ENCODE peak calls at places on chromosome 17, in four cellular contexts. One of them, this sample, is unnamed.

GRCh38 chr17:62712011-62712615 is 84.6 kb downstream of the MRC2 start:
- DNase-seq in stimulated activated CD4-positive, alpha-beta T cell treated with anti-CD3 and anti-CD28 coated beads, Interleukin-4, amount 100 ng/mL, for 4 hours: no peak
- DNase-seq in activated CD4-positive, CD25-positive, alpha-beta regulatory T cell: no peak
- DNase-seq in NCI-H1048: no peak
- DNase-seq in this sample: no peak

GRCh38 chr17:32772453-32773025 is 104.4 kb downstream of the MYO1D start:
- DNase-seq in stimulated activated CD4-positive, alpha-beta T cell treated with anti-CD3 and anti-CD28 coated beads, Interleukin-4, amount 100 ng/mL, for 4 hours: no peak
- DNase-seq in activated CD4-positive, CD25-positive, alpha-beta regulatory T cell: no peak
- DNase-seq in NCI-H1048: no peak
- DNase-seq in this sample: no peak

GRCh38 chr17:61631800-61632199 is 40.8 kb upstream of the NACA2 start:
- DNase-seq in stimulated activated CD4-positive, alpha-beta T cell treated with anti-CD3 and anti-CD28 coated beads, Interleukin-4, amount 100 ng/mL, for 4 hours: no peak
- DNase-seq in activated CD4-positive, CD25-positive, alpha-beta regulatory T cell: no peak
- DNase-seq in NCI-H1048: no peak
- DNase-seq in this sample: no peak

GRCh38 chr17:71208111-71208704 is 912.6 kb upstream of the SOX9 start:
- DNase-seq in stimulated activated CD4-positive, alpha-beta T cell treated with anti-CD3 and anti-CD28 coated beads, Interleukin-4, amount 100 ng/mL, for 4 hours: no peak
- DNase-seq in activated CD4-positive, CD25-positive, alpha-beta regulatory T cell: no peak
- DNase-seq in NCI-H1048: no peak
- DNase-seq in this sample: no peak

GRCh38 chr17:79509008-79509407 is 101.8 kb downstream of the RBFOX3 start:
- DNase-seq in stimulated activated CD4-positive, alpha-beta T cell treated with anti-CD3 and anti-CD28 coated beads, Interleukin-4, amount 100 ng/mL, for 4 hours: no peak
- DNase-seq in activated CD4-positive, CD25-positive, alpha-beta regulatory T cell: no peak
- DNase-seq in NCI-H1048: no peak
- DNase-seq in this sample: no peak

GRCh38 chr17:63024716-63025115 is 58.7 kb downstream of the TANC2 start:
- DNase-seq in stimulated activated CD4-positive, alpha-beta T cell treated with anti-CD3 and anti-CD28 coated beads, Interleukin-4, amount 100 ng/mL, for 4 hours: no peak
- DNase-seq in activated CD4-positive, CD25-positive, alpha-beta regulatory T cell: no peak
- DNase-seq in NCI-H1048: no peak
- DNase-seq in this sample: no peak

GRCh38 chr17:75457047-75457654 is 716 bp downstream of the TMEM94 start:
- DNase-seq in stimulated activated CD4-positive, alpha-beta T cell treated with anti-CD3 and anti-CD28 coated beads, Interleukin-4, amount 100 ng/mL, for 4 hours: no peak
- DNase-seq in activated CD4-positive, CD25-positive, alpha-beta regulatory T cell: no peak
- DNase-seq in NCI-H1048: no peak
- DNase-seq in this sample: no peak

GRCh38 chr17:46742539-46743270 is 75.8 kb downstream of the WNT3 start:
- DNase-seq in stimulated activated CD4-positive, alpha-beta T cell treated with anti-CD3 and anti-CD28 coated beads, Interleukin-4, amount 100 ng/mL, for 4 hours: no peak
- DNase-seq in activated CD4-positive, CD25-positive, alpha-beta regulatory T cell: no peak
- DNase-seq in NCI-H1048: no peak
- DNase-seq in this sample: no peak

GRCh38 chr17:45291170-45291805 is 25.5 kb downstream of the MAP3K14 start:
- DNase-seq in stimulated activated CD4-positive, alpha-beta T cell treated with anti-CD3 and anti-CD28 coated beads, Interleukin-4, amount 100 ng/mL, for 4 hours: no peak
- DNase-seq in activated CD4-positive, CD25-positive, alpha-beta regulatory T cell: no peak
- DNase-seq in NCI-H1048: no peak
- DNase-seq in this sample: no peak

GRCh38 chr17:2704031-2704889 is 7.3 kb downstream of the CLUH start:
- DNase-seq in stimulated activated CD4-positive, alpha-beta T cell treated with anti-CD3 and anti-CD28 coated beads, Interleukin-4, amount 100 ng/mL, for 4 hours: no peak
- DNase-seq in activated CD4-positive, CD25-positive, alpha-beta regulatory T cell: no peak
- DNase-seq in NCI-H1048: no peak
- DNase-seq in this sample: no peak

GRCh38 chr17:76354747-76355310 is 1.1 kb upstream of the PRPSAP1 start:
- DNase-seq in stimulated activated CD4-positive, alpha-beta T cell treated with anti-CD3 and anti-CD28 coated beads, Interleukin-4, amount 100 ng/mL, for 4 hours: no peak
- DNase-seq in activated CD4-positive, CD25-positive, alpha-beta regulatory T cell: no peak
- DNase-seq in NCI-H1048: no peak
- DNase-seq in this sample: no peak

GRCh38 chr17:22158364-22158763 is 466.0 kb downstream of the KCNJ18 start:
- DNase-seq in stimulated activated CD4-positive, alpha-beta T cell treated with anti-CD3 and anti-CD28 coated beads, Interleukin-4, amount 100 ng/mL, for 4 hours: no peak
- DNase-seq in activated CD4-positive, CD25-positive, alpha-beta regulatory T cell: no peak
- DNase-seq in NCI-H1048: no peak
- DNase-seq in this sample: no peak

GRCh38 chr17:6514371-6514770 is 42.0 kb downstream of the PITPNM3 start:
- DNase-seq in stimulated activated CD4-positive, alpha-beta T cell treated with anti-CD3 and anti-CD28 coated beads, Interleukin-4, amount 100 ng/mL, for 4 hours: no peak
- DNase-seq in activated CD4-positive, CD25-positive, alpha-beta regulatory T cell: no peak
- DNase-seq in NCI-H1048: no peak
- DNase-seq in this sample: no peak

GRCh38 chr17:73042809-73043685 is 49.4 kb downstream of the SLC39A11 start:
- DNase-seq in stimulated activated CD4-positive, alpha-beta T cell treated with anti-CD3 and anti-CD28 coated beads, Interleukin-4, amount 100 ng/mL, for 4 hours: no peak
- DNase-seq in activated CD4-positive, CD25-positive, alpha-beta regulatory T cell: no peak
- DNase-seq in NCI-H1048: no peak
- DNase-seq in this sample: no peak

GRCh38 chr17:82449883-82450356 is 632 bp downstream of the CYBC1 start:
- DNase-seq in stimulated activated CD4-positive, alpha-beta T cell treated with anti-CD3 and anti-CD28 coated beads, Interleukin-4, amount 100 ng/mL, for 4 hours: peak
- DNase-seq in activated CD4-positive, CD25-positive, alpha-beta regulatory T cell: peak
- DNase-seq in NCI-H1048: no peak
- DNase-seq in this sample: no peak

GRCh38 chr17:31572341-31572740 is 180.9 kb downstream of the RAB11FIP4 start:
- DNase-seq in stimulated activated CD4-positive, alpha-beta T cell treated with anti-CD3 and anti-CD28 coated beads, Interleukin-4, amount 100 ng/mL, for 4 hours: no peak
- DNase-seq in activated CD4-positive, CD25-positive, alpha-beta regulatory T cell: no peak
- DNase-seq in NCI-H1048: no peak
- DNase-seq in this sample: no peak

GRCh38 chr17:16945141-16945493 is 26.8 kb downstream of the TNFRSF13B start:
- DNase-seq in stimulated activated CD4-positive, alpha-beta T cell treated with anti-CD3 and anti-CD28 coated beads, Interleukin-4, amount 100 ng/mL, for 4 hours: no peak
- DNase-seq in activated CD4-positive, CD25-positive, alpha-beta regulatory T cell: no peak
- DNase-seq in NCI-H1048: no peak
- DNase-seq in this sample: no peak

GRCh38 chr17:63150994-63151464 is 185.0 kb downstream of the TANC2 start:
- DNase-seq in stimulated activated CD4-positive, alpha-beta T cell treated with anti-CD3 and anti-CD28 coated beads, Interleukin-4, amount 100 ng/mL, for 4 hours: no peak
- DNase-seq in activated CD4-positive, CD25-positive, alpha-beta regulatory T cell: no peak
- DNase-seq in NCI-H1048: peak
- DNase-seq in this sample: no peak

GRCh38 chr17:15233022-15233805 is 31.9 kb downstream of the PMP22 start:
- DNase-seq in stimulated activated CD4-positive, alpha-beta T cell treated with anti-CD3 and anti-CD28 coated beads, Interleukin-4, amount 100 ng/mL, for 4 hours: no peak
- DNase-seq in activated CD4-positive, CD25-positive, alpha-beta regulatory T cell: no peak
- DNase-seq in NCI-H1048: no peak
- DNase-seq in this sample: no peak

GRCh38 chr17:41054025-41054424 is 1.0 kb downstream of the KRTAP2-2 start:
- DNase-seq in stimulated activated CD4-positive, alpha-beta T cell treated with anti-CD3 and anti-CD28 coated beads, Interleukin-4, amount 100 ng/mL, for 4 hours: no peak
- DNase-seq in activated CD4-positive, CD25-positive, alpha-beta regulatory T cell: no peak
- DNase-seq in NCI-H1048: no peak
- DNase-seq in this sample: no peak

GRCh38 chr17:46769531-46770438 is 48.7 kb downstream of the WNT3 start:
- DNase-seq in stimulated activated CD4-positive, alpha-beta T cell treated with anti-CD3 and anti-CD28 coated beads, Interleukin-4, amount 100 ng/mL, for 4 hours: no peak
- DNase-seq in activated CD4-positive, CD25-positive, alpha-beta regulatory T cell: no peak
- DNase-seq in NCI-H1048: no peak
- DNase-seq in this sample: no peak

GRCh38 chr17:39753514-39754160 is 15.9 kb downstream of the GRB7 start:
- DNase-seq in stimulated activated CD4-positive, alpha-beta T cell treated with anti-CD3 and anti-CD28 coated beads, Interleukin-4, amount 100 ng/mL, for 4 hours: no peak
- DNase-seq in activated CD4-positive, CD25-positive, alpha-beta regulatory T cell: no peak
- DNase-seq in NCI-H1048: no peak
- DNase-seq in this sample: no peak

GRCh38 chr17:73667184-73667959 is 23.1 kb upstream of the SDK2 start:
- DNase-seq in stimulated activated CD4-positive, alpha-beta T cell treated with anti-CD3 and anti-CD28 coated beads, Interleukin-4, amount 100 ng/mL, for 4 hours: no peak
- DNase-seq in activated CD4-positive, CD25-positive, alpha-beta regulatory T cell: no peak
- DNase-seq in NCI-H1048: no peak
- DNase-seq in this sample: no peak

GRCh38 chr17:48037036-48037881 is at the start of gene COPZ2:
- DNase-seq in stimulated activated CD4-positive, alpha-beta T cell treated with anti-CD3 and anti-CD28 coated beads, Interleukin-4, amount 100 ng/mL, for 4 hours: peak
- DNase-seq in activated CD4-positive, CD25-positive, alpha-beta regulatory T cell: no peak
- DNase-seq in NCI-H1048: no peak
- DNase-seq in this sample: no peak

GRCh38 chr17:36935681-36936454 is 1.4 kb upstream of the LHX1 start:
- DNase-seq in stimulated activated CD4-positive, alpha-beta T cell treated with anti-CD3 and anti-CD28 coated beads, Interleukin-4, amount 100 ng/mL, for 4 hours: no peak
- DNase-seq in activated CD4-positive, CD25-positive, alpha-beta regulatory T cell: no peak
- DNase-seq in NCI-H1048: no peak
- DNase-seq in this sample: no peak

GRCh38 chr17:32783602-32784001 is 93.3 kb downstream of the MYO1D start:
- DNase-seq in stimulated activated CD4-positive, alpha-beta T cell treated with anti-CD3 and anti-CD28 coated beads, Interleukin-4, amount 100 ng/mL, for 4 hours: no peak
- DNase-seq in activated CD4-positive, CD25-positive, alpha-beta regulatory T cell: no peak
- DNase-seq in NCI-H1048: peak
- DNase-seq in this sample: no peak

GRCh38 chr17:9150407-9151090 is 129.2 kb downstream of the NTN1 start:
- DNase-seq in stimulated activated CD4-positive, alpha-beta T cell treated with anti-CD3 and anti-CD28 coated beads, Interleukin-4, amount 100 ng/mL, for 4 hours: no peak
- DNase-seq in activated CD4-positive, CD25-positive, alpha-beta regulatory T cell: no peak
- DNase-seq in NCI-H1048: no peak
- DNase-seq in this sample: no peak

GRCh38 chr17:45200701-45201100 is 21.0 kb upstream of the FMNL1 start:
- DNase-seq in stimulated activated CD4-positive, alpha-beta T cell treated with anti-CD3 and anti-CD28 coated beads, Interleukin-4, amount 100 ng/mL, for 4 hours: no peak
- DNase-seq in activated CD4-positive, CD25-positive, alpha-beta regulatory T cell: no peak
- DNase-seq in NCI-H1048: no peak
- DNase-seq in this sample: no peak

GRCh38 chr17:77508047-77508715 is 367.4 kb downstream of the SEC14L1 start:
- DNase-seq in stimulated activated CD4-positive, alpha-beta T cell treated with anti-CD3 and anti-CD28 coated beads, Interleukin-4, amount 100 ng/mL, for 4 hours: no peak
- DNase-seq in activated CD4-positive, CD25-positive, alpha-beta regulatory T cell: no peak
- DNase-seq in NCI-H1048: no peak
- DNase-seq in this sample: no peak

GRCh38 chr17:63525190-63525946 is 2.2 kb downstream of the KCNH6 start:
- DNase-seq in stimulated activated CD4-positive, alpha-beta T cell treated with anti-CD3 and anti-CD28 coated beads, Interleukin-4, amount 100 ng/mL, for 4 hours: no peak
- DNase-seq in activated CD4-positive, CD25-positive, alpha-beta regulatory T cell: no peak
- DNase-seq in NCI-H1048: no peak
- DNase-seq in this sample: no peak

GRCh38 chr17:62017496-62017895 is 47.6 kb downstream of the MED13 start:
- DNase-seq in stimulated activated CD4-positive, alpha-beta T cell treated with anti-CD3 and anti-CD28 coated beads, Interleukin-4, amount 100 ng/mL, for 4 hours: no peak
- DNase-seq in activated CD4-positive, CD25-positive, alpha-beta regulatory T cell: no peak
- DNase-seq in NCI-H1048: no peak
- DNase-seq in this sample: no peak

GRCh38 chr17:32142857-32143524 is 689 bp downstream of the RHOT1 start:
- DNase-seq in stimulated activated CD4-positive, alpha-beta T cell treated with anti-CD3 and anti-CD28 coated beads, Interleukin-4, amount 100 ng/mL, for 4 hours: no peak
- DNase-seq in activated CD4-positive, CD25-positive, alpha-beta regulatory T cell: no peak
- DNase-seq in NCI-H1048: no peak
- DNase-seq in this sample: no peak

GRCh38 chr17:3635474-3636153 is 436 bp downstream of the SHPK start:
- DNase-seq in stimulated activated CD4-positive, alpha-beta T cell treated with anti-CD3 and anti-CD28 coated beads, Interleukin-4, amount 100 ng/mL, for 4 hours: no peak
- DNase-seq in activated CD4-positive, CD25-positive, alpha-beta regulatory T cell: no peak
- DNase-seq in NCI-H1048: no peak
- DNase-seq in this sample: no peak

GRCh38 chr17:56629450-56630187 is 36.1 kb downstream of the NOG start:
- DNase-seq in stimulated activated CD4-positive, alpha-beta T cell treated with anti-CD3 and anti-CD28 coated beads, Interleukin-4, amount 100 ng/mL, for 4 hours: no peak
- DNase-seq in activated CD4-positive, CD25-positive, alpha-beta regulatory T cell: no peak
- DNase-seq in NCI-H1048: no peak
- DNase-seq in this sample: no peak

GRCh38 chr17:51647873-51648272 is 387.5 kb downstream of the UTP18 start:
- DNase-seq in stimulated activated CD4-positive, alpha-beta T cell treated with anti-CD3 and anti-CD28 coated beads, Interleukin-4, amount 100 ng/mL, for 4 hours: no peak
- DNase-seq in activated CD4-positive, CD25-positive, alpha-beta regulatory T cell: no peak
- DNase-seq in NCI-H1048: no peak
- DNase-seq in this sample: no peak

This sample was measured in NCI-H2081 treated with DMSO at 0.1 percent for 48 hours.